ENCODE peak calls at places on chromosomes 1 and 21, in six cellular contexts. One of them, this sample, is unnamed.

GRCh38 chr1:60921175-60921574 is 161.2 kb upstream of the NFIA start:
- DNase-seq in choroid plexus epithelial cell: no peak
- DNase-seq in endodermal cell: no peak
- DNase-seq in left ventricle myocardium inferior: no peak
- DNase-seq in GM12878: no peak
- DNase-seq in SJCRH30: no peak
- DNase-seq in this sample: no peak

GRCh38 chr1:41664861-41665640 is 180.6 kb upstream of the EDN2 start:
- DNase-seq in choroid plexus epithelial cell: peak
- DNase-seq in endodermal cell: peak
- DNase-seq in left ventricle myocardium inferior: no peak
- DNase-seq in GM12878: no peak
- DNase-seq in SJCRH30: peak
- DNase-seq in this sample: no peak

GRCh38 chr1:219990782-219991510 is 55.4 kb downstream of the EPRS1 start:
- DNase-seq in choroid plexus epithelial cell: peak
- DNase-seq in endodermal cell: no peak
- DNase-seq in left ventricle myocardium inferior: no peak
- DNase-seq in GM12878: no peak
- DNase-seq in SJCRH30: no peak
- DNase-seq in this sample: no peak

GRCh38 chr1:92877081-92877711 is 45.4 kb downstream of the RPL5 start:
- DNase-seq in choroid plexus epithelial cell: no peak
- DNase-seq in endodermal cell: no peak
- DNase-seq in left ventricle myocardium inferior: no peak
- DNase-seq in GM12878: no peak
- DNase-seq in SJCRH30: no peak
- DNase-seq in this sample: no peak

GRCh38 chr1:156959414-156959813 is 39.0 kb downstream of the LRRC71 start:
- DNase-seq in choroid plexus epithelial cell: peak
- DNase-seq in endodermal cell: no peak
- DNase-seq in left ventricle myocardium inferior: no peak
- DNase-seq in GM12878: no peak
- DNase-seq in SJCRH30: no peak
- DNase-seq in this sample: no peak

GRCh38 chr21:17454315-17455027 is 58.4 kb upstream of the CXADR start:
- DNase-seq in choroid plexus epithelial cell: peak
- DNase-seq in endodermal cell: peak
- DNase-seq in left ventricle myocardium inferior: peak
- DNase-seq in GM12878: no peak
- DNase-seq in SJCRH30: peak
- DNase-seq in this sample: no peak

GRCh38 chr21:37341254-37341960 is 25.2 kb upstream of the DYRK1A start:
- DNase-seq in choroid plexus epithelial cell: no peak
- DNase-seq in endodermal cell: no peak
- DNase-seq in left ventricle myocardium inferior: no peak
- DNase-seq in GM12878: no peak
- DNase-seq in SJCRH30: no peak
- DNase-seq in this sample: no peak

GRCh38 chr1:68228833-68229232 is 3.5 kb downstream of the WLS start:
- DNase-seq in choroid plexus epithelial cell: peak
- DNase-seq in endodermal cell: no peak
- DNase-seq in left ventricle myocardium inferior: no peak
- DNase-seq in GM12878: no peak
- DNase-seq in SJCRH30: no peak
- DNase-seq in this sample: no peak

GRCh38 chr1:26349196-26349885 is 4.6 kb downstream of the CRYBG2 start:
- DNase-seq in choroid plexus epithelial cell: peak
- DNase-seq in endodermal cell: no peak
- DNase-seq in left ventricle myocardium inferior: no peak
- DNase-seq in GM12878: no peak
- DNase-seq in SJCRH30: peak
- DNase-seq in this sample: no peak

GRCh38 chr1:24749257-24749656 is 4.0 kb downstream of the CLIC4 start:
- DNase-seq in choroid plexus epithelial cell: no peak
- DNase-seq in endodermal cell: no peak
- DNase-seq in left ventricle myocardium inferior: no peak
- DNase-seq in GM12878: no peak
- DNase-seq in SJCRH30: no peak
- DNase-seq in this sample: no peak

GRCh38 chr1:180310095-180310494 is 80.0 kb downstream of the LHX4 start:
- DNase-seq in choroid plexus epithelial cell: peak
- DNase-seq in endodermal cell: no peak
- DNase-seq in left ventricle myocardium inferior: no peak
- DNase-seq in GM12878: no peak
- DNase-seq in SJCRH30: peak
- DNase-seq in this sample: no peak

GRCh38 chr21:45266518-45267389 is 20.9 kb downstream of the POFUT2 start:
- DNase-seq in choroid plexus epithelial cell: peak
- DNase-seq in endodermal cell: peak
- DNase-seq in left ventricle myocardium inferior: no peak
- DNase-seq in GM12878: no peak
- DNase-seq in SJCRH30: no peak
- DNase-seq in this sample: no peak

GRCh38 chr1:43938892-43939587 is 5.4 kb downstream of the ARTN start:
- DNase-seq in choroid plexus epithelial cell: no peak
- DNase-seq in endodermal cell: no peak
- DNase-seq in left ventricle myocardium inferior: peak
- DNase-seq in GM12878: no peak
- DNase-seq in SJCRH30: no peak
- DNase-seq in this sample: no peak

GRCh38 chr1:12179111-12179519 is 12.3 kb downstream of the TNFRSF1B start:
- DNase-seq in choroid plexus epithelial cell: peak
- DNase-seq in endodermal cell: no peak
- DNase-seq in left ventricle myocardium inferior: no peak
- DNase-seq in GM12878: no peak
- DNase-seq in SJCRH30: peak
- DNase-seq in this sample: no peak

GRCh38 chr1:196669051-196669450 is 17.2 kb downstream of the CFH start:
- DNase-seq in choroid plexus epithelial cell: no peak
- DNase-seq in endodermal cell: no peak
- DNase-seq in left ventricle myocardium inferior: no peak
- DNase-seq in GM12878: no peak
- DNase-seq in SJCRH30: no peak
- DNase-seq in this sample: no peak

GRCh38 chr21:42376338-42376982 is 10.1 kb upstream of the TFF1 start:
- DNase-seq in choroid plexus epithelial cell: no peak
- DNase-seq in endodermal cell: peak
- DNase-seq in left ventricle myocardium inferior: no peak
- DNase-seq in GM12878: no peak
- DNase-seq in SJCRH30: no peak
- DNase-seq in this sample: no peak

GRCh38 chr1:57307382-57307781 is 116.5 kb downstream of the DAB1 start:
- DNase-seq in choroid plexus epithelial cell: no peak
- DNase-seq in endodermal cell: peak
- DNase-seq in left ventricle myocardium inferior: peak
- DNase-seq in GM12878: peak
- DNase-seq in SJCRH30: peak
- DNase-seq in this sample: peak

GRCh38 chr21:35855463-35855862 is 204.9 kb downstream of the SETD4 start:
- DNase-seq in choroid plexus epithelial cell: no peak
- DNase-seq in endodermal cell: no peak
- DNase-seq in left ventricle myocardium inferior: no peak
- DNase-seq in GM12878: no peak
- DNase-seq in SJCRH30: no peak
- DNase-seq in this sample: no peak

GRCh38 chr1:161998811-161999210 is 24.9 kb downstream of the OLFML2B start:
- DNase-seq in choroid plexus epithelial cell: no peak
- DNase-seq in endodermal cell: no peak
- DNase-seq in left ventricle myocardium inferior: no peak
- DNase-seq in GM12878: no peak
- DNase-seq in SJCRH30: peak
- DNase-seq in this sample: no peak

GRCh38 chr21:38223893-38224540 is 32.8 kb upstream of the KCNJ15 start:
- DNase-seq in choroid plexus epithelial cell: peak
- DNase-seq in endodermal cell: peak
- DNase-seq in left ventricle myocardium inferior: no peak
- DNase-seq in GM12878: no peak
- DNase-seq in SJCRH30: no peak
- DNase-seq in this sample: no peak

GRCh38 chr1:173134029-173134428 is 73.1 kb downstream of the TNFSF4 start:
- DNase-seq in choroid plexus epithelial cell: peak
- DNase-seq in endodermal cell: no peak
- DNase-seq in left ventricle myocardium inferior: no peak
- DNase-seq in GM12878: no peak
- DNase-seq in SJCRH30: no peak
- DNase-seq in this sample: no peak

GRCh38 chr1:83999316-83999819 is 436 bp upstream of the TTLL7 start:
- DNase-seq in choroid plexus epithelial cell: peak
- DNase-seq in endodermal cell: peak
- DNase-seq in left ventricle myocardium inferior: peak
- DNase-seq in GM12878: no peak
- DNase-seq in SJCRH30: peak
- DNase-seq in this sample: peak

GRCh38 chr1:156870734-156871133 is 10.1 kb downstream of the NTRK1 start:
- DNase-seq in choroid plexus epithelial cell: peak
- DNase-seq in endodermal cell: no peak
- DNase-seq in left ventricle myocardium inferior: no peak
- DNase-seq in GM12878: no peak
- DNase-seq in SJCRH30: no peak
- DNase-seq in this sample: no peak

GRCh38 chr1:37485902-37486679 is 11.7 kb downstream of the ZC3H12A start:
- DNase-seq in choroid plexus epithelial cell: no peak
- DNase-seq in endodermal cell: no peak
- DNase-seq in left ventricle myocardium inferior: no peak
- DNase-seq in GM12878: no peak
- DNase-seq in SJCRH30: peak
- DNase-seq in this sample: no peak

GRCh38 chr1:24417681-24418080 is 2.1 kb downstream of the NIPAL3 start:
- DNase-seq in choroid plexus epithelial cell: peak
- DNase-seq in endodermal cell: no peak
- DNase-seq in left ventricle myocardium inferior: no peak
- DNase-seq in GM12878: no peak
- DNase-seq in SJCRH30: no peak
- DNase-seq in this sample: no peak

GRCh38 chr1:109623601-109624161 is 4.0 kb downstream of the AMPD2 start:
- DNase-seq in choroid plexus epithelial cell: no peak
- DNase-seq in endodermal cell: peak
- DNase-seq in left ventricle myocardium inferior: no peak
- DNase-seq in GM12878: no peak
- DNase-seq in SJCRH30: no peak
- DNase-seq in this sample: peak

GRCh38 chr21:15221799-15222386 is 157.1 kb upstream of the NRIP1 start:
- DNase-seq in choroid plexus epithelial cell: peak
- DNase-seq in endodermal cell: peak
- DNase-seq in left ventricle myocardium inferior: peak
- DNase-seq in GM12878: no peak
- DNase-seq in SJCRH30: peak
- DNase-seq in this sample: no peak

GRCh38 chr1:12407962-12408288 is 178.1 kb downstream of the VPS13D start:
- DNase-seq in choroid plexus epithelial cell: peak
- DNase-seq in endodermal cell: no peak
- DNase-seq in left ventricle myocardium inferior: no peak
- DNase-seq in GM12878: no peak
- DNase-seq in SJCRH30: no peak
- DNase-seq in this sample: no peak

GRCh38 chr21:42142141-42142540 is 71.0 kb downstream of the UMODL1 start:
- DNase-seq in choroid plexus epithelial cell: no peak
- DNase-seq in endodermal cell: no peak
- DNase-seq in left ventricle myocardium inferior: no peak
- DNase-seq in GM12878: no peak
- DNase-seq in SJCRH30: no peak
- DNase-seq in this sample: no peak

GRCh38 chr1:10387611-10388386 is 11.1 kb upstream of the PGD start:
- DNase-seq in choroid plexus epithelial cell: peak
- DNase-seq in endodermal cell: peak
- DNase-seq in left ventricle myocardium inferior: peak
- DNase-seq in GM12878: peak
- DNase-seq in SJCRH30: peak
- DNase-seq in this sample: peak

GRCh38 chr1:203281851-203282661 is 23.3 kb upstream of the BTG2 start:
- DNase-seq in choroid plexus epithelial cell: no peak
- DNase-seq in endodermal cell: peak
- DNase-seq in left ventricle myocardium inferior: no peak
- DNase-seq in GM12878: no peak
- DNase-seq in SJCRH30: no peak
- DNase-seq in this sample: no peak

GRCh38 chr1:11654571-11655262 is at the start of gene FBXO44:
- DNase-seq in choroid plexus epithelial cell: no peak
- DNase-seq in endodermal cell: peak
- DNase-seq in left ventricle myocardium inferior: peak
- DNase-seq in GM12878: no peak
- DNase-seq in SJCRH30: no peak
- DNase-seq in this sample: peak

GRCh38 chr1:209391792-209392191 is 191.7 kb upstream of the CAMK1G start:
- DNase-seq in choroid plexus epithelial cell: no peak
- DNase-seq in endodermal cell: peak
- DNase-seq in left ventricle myocardium inferior: no peak
- DNase-seq in GM12878: no peak
- DNase-seq in SJCRH30: no peak
- DNase-seq in this sample: no peak

GRCh38 chr1:205772607-205773032 is 2.7 kb downstream of the RAB29 start:
- DNase-seq in choroid plexus epithelial cell: no peak
- DNase-seq in endodermal cell: no peak
- DNase-seq in left ventricle myocardium inferior: no peak
- DNase-seq in GM12878: peak
- DNase-seq in SJCRH30: no peak
- DNase-seq in this sample: no peak

GRCh38 chr1:162111572-162111971 is 42.1 kb downstream of the NOS1AP start:
- DNase-seq in choroid plexus epithelial cell: no peak
- DNase-seq in endodermal cell: no peak
- DNase-seq in left ventricle myocardium inferior: no peak
- DNase-seq in GM12878: no peak
- DNase-seq in SJCRH30: no peak
- DNase-seq in this sample: no peak

GRCh38 chr1:14529436-14529835 is 69.0 kb upstream of the KAZN start:
- DNase-seq in choroid plexus epithelial cell: no peak
- DNase-seq in endodermal cell: no peak
- DNase-seq in left ventricle myocardium inferior: no peak
- DNase-seq in GM12878: no peak
- DNase-seq in SJCRH30: no peak
- DNase-seq in this sample: no peak

This sample was measured in B cell.